ENCODE peak calls at places on chromosome 3, in ten cellular contexts. V is astrocyte of the spinal cord; J is CD8-positive, alpha-beta T cell; Q is Ammon's horn; W is neural crest cell; Z is AG10803; R is hepatocyte; P is NCI-H2171 treated with DMSO at 0.1 percent for 48 hours; E is RCC 7860; H is left kidney. O is an unnamed sample.

GRCh38 chr3:8503871-8504610 is 2.4 kb downstream of the LMCD1 start:
- DNase-seq in V (no peak), J (no peak), Q (no peak), W (no peak), Z (no peak), R (no peak), P (no peak), E (no peak), H (peak; percentile 66), O (no peak)

GRCh38 chr3:170697803-170698350 is 112.0 kb upstream of the SLC7A14 start:
- DNase-seq in V (peak; percentile 75), J (no peak), Q (no peak), W (no peak), Z (no peak), R (no peak), P (peak; percentile 22), E (no peak), H (peak; percentile 74), O (no peak)

GRCh38 chr3:53721187-53721946 is 124.9 kb downstream of the CHDH start:
- DNase-seq in V (peak; percentile 8), J (no peak), Q (no peak), W (no peak), Z (no peak), R (no peak), P (no peak), E (peak; percentile 56), H (no peak), O (no peak)

GRCh38 chr3:184460276-184460675 is 80.4 kb downstream of the CHRD start:
- DNase-seq in V (no peak), J (no peak), Q (no peak), W (no peak), Z (no peak), R (no peak), P (no peak), E (no peak), H (no peak), O (no peak)

GRCh38 chr3:124800511-124801374 is 70.5 kb downstream of the UMPS start:
- DNase-seq in V (peak; percentile 71), J (no peak), Q (no peak), W (no peak), Z (no peak), R (peak; percentile 59), P (no peak), E (no peak), H (peak; percentile 64), O (no peak)

GRCh38 chr3:144229973-144230372 is 258.4 kb downstream of the DIPK2A start:
- DNase-seq in V (no peak), J (no peak), Q (no peak), W (no peak), Z (no peak), R (no peak), P (peak; percentile 75), E (no peak), H (no peak), O (no peak)

GRCh38 chr3:197891-198491 is 1.4 kb downstream of the CHL1 start:
- DNase-seq in V (no peak), J (no peak), Q (peak; percentile 48), W (peak; percentile 8), Z (no peak), R (peak; percentile 12), P (no peak), E (no peak), H (peak; percentile 55), O (no peak)

GRCh38 chr3:46643701-46644100 is 31.4 kb downstream of the FAM240A start:
- DNase-seq in V (no peak), J (no peak), Q (no peak), W (no peak), Z (no peak), R (no peak), P (no peak), E (no peak), H (no peak), O (no peak)

GRCh38 chr3:45010718-45011355 is 15.3 kb upstream of the CLEC3B start:
- DNase-seq in V (peak; percentile 47), J (no peak), Q (no peak), W (no peak), Z (peak; percentile 98), R (no peak), P (no peak), E (peak; percentile 80), H (no peak), O (no peak)

GRCh38 chr3:185175370-185175987 is 22.6 kb upstream of the C3orf70 start:
- DNase-seq in V (peak; percentile 14), J (no peak), Q (peak; percentile 92), W (peak; percentile 51), Z (peak; percentile 48), R (peak; percentile 73), P (peak; percentile 85), E (no peak), H (peak; percentile 84), O (peak; percentile 52)

GRCh38 chr3:185207931-185208746 is 45.7 kb downstream of the EHHADH start:
- DNase-seq in V (peak; percentile 18), J (no peak), Q (no peak), W (no peak), Z (peak; percentile 59), R (no peak), P (no peak), E (no peak), H (peak; percentile 76), O (no peak)

GRCh38 chr3:111761309-111761795 is 97.7 kb upstream of the PHLDB2 start:
- DNase-seq in V (peak; percentile 84), J (no peak), Q (peak; percentile 20), W (no peak), Z (peak; percentile 68), R (no peak), P (no peak), E (peak; percentile 85), H (no peak), O (no peak)

GRCh38 chr3:47976135-47976758 is 40.0 kb downstream of the MAP4 start:
- DNase-seq in V (no peak), J (no peak), Q (no peak), W (no peak), Z (no peak), R (no peak), P (no peak), E (no peak), H (no peak), O (no peak)

GRCh38 chr3:177973241-177973840 is 562.9 kb upstream of the KCNMB2 start:
- DNase-seq in V (peak; percentile 58), J (no peak), Q (no peak), W (no peak), Z (peak; percentile 24), R (peak; percentile 24), P (no peak), E (peak; percentile 80), H (peak; percentile 4), O (no peak)

GRCh38 chr3:39383190-39383912 is at the start of gene SLC25A38:
- DNase-seq in V (peak; percentile 91), J (peak; percentile 85), Q (peak; percentile 85), W (peak; percentile 56), Z (peak; percentile 85), R (peak; percentile 94), P (no peak), E (peak; percentile 67), H (peak; percentile 95), O (peak; percentile 70)

GRCh38 chr3:39779511-39780230 is 29.7 kb upstream of the MYRIP start:
- DNase-seq in V (no peak), J (no peak), Q (no peak), W (no peak), Z (no peak), R (no peak), P (no peak), E (no peak), H (no peak), O (no peak)

GRCh38 chr3:142931222-142931621 is 32.3 kb downstream of the PAQR9 start:
- DNase-seq in V (no peak), J (no peak), Q (no peak), W (no peak), Z (no peak), R (no peak), P (no peak), E (no peak), H (peak; percentile 18), O (no peak)

GRCh38 chr3:7581831-7582230 is 720.9 kb downstream of the GRM7 start:
- DNase-seq in V (no peak), J (no peak), Q (no peak), W (no peak), Z (no peak), R (no peak), P (no peak), E (no peak), H (no peak), O (no peak)

GRCh38 chr3:31041161-31041978 is 146.9 kb upstream of the GADL1 start:
- DNase-seq in V (peak; percentile 89), J (no peak), Q (no peak), W (no peak), Z (peak; percentile 85), R (peak; percentile 78), P (no peak), E (peak; percentile 97), H (peak; percentile 80), O (no peak)

GRCh38 chr3:123447749-123448502 is 964 bp downstream of the ADCY5 start:
- DNase-seq in V (no peak), J (no peak), Q (no peak), W (peak; percentile 34), Z (no peak), R (peak; percentile 74), P (peak; percentile 48), E (no peak), H (peak; percentile 74), O (no peak)

GRCh38 chr3:104907507-104907906 is 459.2 kb upstream of the ALCAM start:
- DNase-seq in V (peak; percentile 80), J (no peak), Q (no peak), W (no peak), Z (peak; percentile 81), R (no peak), P (no peak), E (peak; percentile 67), H (no peak), O (no peak)

GRCh38 chr3:170179444-170179843 is 2.1 kb downstream of the PHC3 start:
- DNase-seq in V (no peak), J (no peak), Q (no peak), W (no peak), Z (no peak), R (no peak), P (no peak), E (no peak), H (no peak), O (no peak)

GRCh38 chr3:45034612-45035252 is 8.6 kb downstream of the CLEC3B start:
- DNase-seq in V (no peak), J (peak; percentile 56), Q (peak; percentile 77), W (no peak), Z (no peak), R (no peak), P (no peak), E (no peak), H (no peak), O (no peak)

GRCh38 chr3:168424059-168424765 is 328.5 kb upstream of the GOLIM4 start:
- DNase-seq in V (peak; percentile 57), J (no peak), Q (no peak), W (no peak), Z (peak; percentile 6), R (no peak), P (no peak), E (no peak), H (no peak), O (no peak)

O was measured in tibial nerve.